ENCODE peak calls at places on chromosomes 2 and 18, in six cellular contexts. One of them, this sample, is unnamed.

GRCh38 chr2:231364961-231365810 is 30.3 kb upstream of the B3GNT7 start:
- DNase-seq in heart left ventricle: peak
- DNase-seq in HTR-8/SVneo: peak
- DNase-seq in NCI-H1092 treated with DMSO at 0.1 percent for 48 hours: no peak
- DNase-seq in stimulated activated naive CD4-positive, alpha-beta T cell: no peak
- DNase-seq in NCI-H1694: peak
- DNase-seq in this sample: peak

GRCh38 chr2:197435598-197436435 is 989 bp upstream of the SF3B1 start:
- DNase-seq in HTR-8/SVneo: no peak
- DNase-seq in NCI-H1694: no peak
- DNase-seq in heart left ventricle: no peak
- DNase-seq in NCI-H1092 treated with DMSO at 0.1 percent for 48 hours: no peak
- DNase-seq in stimulated activated naive CD4-positive, alpha-beta T cell: no peak
- DNase-seq in this sample: no peak

GRCh38 chr2:12556762-12557161 is 160.0 kb upstream of the TRIB2 start:
- DNase-seq in HTR-8/SVneo: peak
- DNase-seq in NCI-H1694: no peak
- DNase-seq in NCI-H1092 treated with DMSO at 0.1 percent for 48 hours: no peak
- DNase-seq in stimulated activated naive CD4-positive, alpha-beta T cell: peak
- DNase-seq in heart left ventricle: no peak
- DNase-seq in this sample: peak

GRCh38 chr2:230912046-230912445 is 13.0 kb downstream of the GPR55 start:
- DNase-seq in NCI-H1694: no peak
- DNase-seq in HTR-8/SVneo: no peak
- DNase-seq in stimulated activated naive CD4-positive, alpha-beta T cell: no peak
- DNase-seq in heart left ventricle: no peak
- DNase-seq in NCI-H1092 treated with DMSO at 0.1 percent for 48 hours: no peak
- DNase-seq in this sample: no peak

GRCh38 chr2:127084611-127085031 is 22.3 kb downstream of the BIN1 start:
- DNase-seq in HTR-8/SVneo: no peak
- DNase-seq in heart left ventricle: no peak
- DNase-seq in stimulated activated naive CD4-positive, alpha-beta T cell: peak
- DNase-seq in NCI-H1092 treated with DMSO at 0.1 percent for 48 hours: no peak
- DNase-seq in NCI-H1694: no peak
- DNase-seq in this sample: no peak

GRCh38 chr18:77207540-77207939 is 42.1 kb upstream of the GALR1 start:
- DNase-seq in heart left ventricle: peak
- DNase-seq in NCI-H1694: peak
- DNase-seq in NCI-H1092 treated with DMSO at 0.1 percent for 48 hours: peak
- DNase-seq in HTR-8/SVneo: peak
- DNase-seq in stimulated activated naive CD4-positive, alpha-beta T cell: peak
- DNase-seq in this sample: peak

GRCh38 chr2:113965644-113966043 is 75.8 kb downstream of the ACTR3 start:
- DNase-seq in HTR-8/SVneo: no peak
- DNase-seq in stimulated activated naive CD4-positive, alpha-beta T cell: no peak
- DNase-seq in NCI-H1694: peak
- DNase-seq in heart left ventricle: no peak
- DNase-seq in NCI-H1092 treated with DMSO at 0.1 percent for 48 hours: no peak
- DNase-seq in this sample: peak

GRCh38 chr18:22550861-22551260 is 133.1 kb upstream of the CTAGE1 start:
- DNase-seq in HTR-8/SVneo: no peak
- DNase-seq in NCI-H1092 treated with DMSO at 0.1 percent for 48 hours: no peak
- DNase-seq in heart left ventricle: no peak
- DNase-seq in NCI-H1694: no peak
- DNase-seq in stimulated activated naive CD4-positive, alpha-beta T cell: no peak
- DNase-seq in this sample: no peak

GRCh38 chr2:138228101-138228500 is 263.8 kb downstream of the HNMT start:
- DNase-seq in HTR-8/SVneo: no peak
- DNase-seq in heart left ventricle: no peak
- DNase-seq in NCI-H1092 treated with DMSO at 0.1 percent for 48 hours: no peak
- DNase-seq in NCI-H1694: no peak
- DNase-seq in stimulated activated naive CD4-positive, alpha-beta T cell: no peak
- DNase-seq in this sample: no peak

GRCh38 chr18:23238152-23238531 is 102.9 kb downstream of the CABLES1 start:
- DNase-seq in NCI-H1694: no peak
- DNase-seq in HTR-8/SVneo: no peak
- DNase-seq in heart left ventricle: peak
- DNase-seq in stimulated activated naive CD4-positive, alpha-beta T cell: no peak
- DNase-seq in NCI-H1092 treated with DMSO at 0.1 percent for 48 hours: no peak
- DNase-seq in this sample: no peak

GRCh38 chr18:42574871-42575270 is 540.6 kb downstream of the RIT2 start:
- DNase-seq in heart left ventricle: no peak
- DNase-seq in HTR-8/SVneo: no peak
- DNase-seq in NCI-H1092 treated with DMSO at 0.1 percent for 48 hours: peak
- DNase-seq in stimulated activated naive CD4-positive, alpha-beta T cell: no peak
- DNase-seq in NCI-H1694: peak
- DNase-seq in this sample: no peak

GRCh38 chr2:9950521-9951271 is 797 bp upstream of the GRHL1 start:
- DNase-seq in NCI-H1694: no peak
- DNase-seq in stimulated activated naive CD4-positive, alpha-beta T cell: no peak
- DNase-seq in HTR-8/SVneo: peak
- DNase-seq in NCI-H1092 treated with DMSO at 0.1 percent for 48 hours: peak
- DNase-seq in heart left ventricle: peak
- DNase-seq in this sample: peak

GRCh38 chr2:15059870-15060617 is 427.5 kb downstream of the LRATD1 start:
- DNase-seq in heart left ventricle: no peak
- DNase-seq in NCI-H1092 treated with DMSO at 0.1 percent for 48 hours: peak
- DNase-seq in HTR-8/SVneo: no peak
- DNase-seq in stimulated activated naive CD4-positive, alpha-beta T cell: no peak
- DNase-seq in NCI-H1694: no peak
- DNase-seq in this sample: no peak

GRCh38 chr18:62999392-62999791 is 284.1 kb downstream of the PHLPP1 start:
- DNase-seq in stimulated activated naive CD4-positive, alpha-beta T cell: no peak
- DNase-seq in NCI-H1092 treated with DMSO at 0.1 percent for 48 hours: no peak
- DNase-seq in HTR-8/SVneo: no peak
- DNase-seq in NCI-H1694: no peak
- DNase-seq in heart left ventricle: peak
- DNase-seq in this sample: no peak

GRCh38 chr18:4035521-4035920 is 419.6 kb downstream of the DLGAP1 start:
- DNase-seq in NCI-H1694: no peak
- DNase-seq in stimulated activated naive CD4-positive, alpha-beta T cell: no peak
- DNase-seq in HTR-8/SVneo: no peak
- DNase-seq in NCI-H1092 treated with DMSO at 0.1 percent for 48 hours: no peak
- DNase-seq in heart left ventricle: no peak
- DNase-seq in this sample: no peak

GRCh38 chr18:54787616-54788015 is 40.7 kb upstream of the RAB27B start:
- DNase-seq in HTR-8/SVneo: no peak
- DNase-seq in heart left ventricle: no peak
- DNase-seq in stimulated activated naive CD4-positive, alpha-beta T cell: no peak
- DNase-seq in NCI-H1694: no peak
- DNase-seq in NCI-H1092 treated with DMSO at 0.1 percent for 48 hours: no peak
- DNase-seq in this sample: peak

GRCh38 chr2:236912316-236913153 is 173.2 kb upstream of the COPS8 start:
- DNase-seq in NCI-H1092 treated with DMSO at 0.1 percent for 48 hours: no peak
- DNase-seq in stimulated activated naive CD4-positive, alpha-beta T cell: no peak
- DNase-seq in heart left ventricle: no peak
- DNase-seq in HTR-8/SVneo: no peak
- DNase-seq in NCI-H1694: no peak
- DNase-seq in this sample: no peak

GRCh38 chr18:31248783-31249521 is 69.0 kb upstream of the DSG1 start:
- DNase-seq in heart left ventricle: no peak
- DNase-seq in stimulated activated naive CD4-positive, alpha-beta T cell: no peak
- DNase-seq in NCI-H1092 treated with DMSO at 0.1 percent for 48 hours: no peak
- DNase-seq in HTR-8/SVneo: no peak
- DNase-seq in NCI-H1694: no peak
- DNase-seq in this sample: no peak

GRCh38 chr2:143261986-143262784 is 133.0 kb downstream of the ARHGAP15 start:
- DNase-seq in stimulated activated naive CD4-positive, alpha-beta T cell: peak
- DNase-seq in NCI-H1694: no peak
- DNase-seq in heart left ventricle: no peak
- DNase-seq in HTR-8/SVneo: no peak
- DNase-seq in NCI-H1092 treated with DMSO at 0.1 percent for 48 hours: no peak
- DNase-seq in this sample: no peak

GRCh38 chr2:54559593-54560145 is 103.5 kb downstream of the SPTBN1 start:
- DNase-seq in stimulated activated naive CD4-positive, alpha-beta T cell: no peak
- DNase-seq in NCI-H1092 treated with DMSO at 0.1 percent for 48 hours: peak
- DNase-seq in HTR-8/SVneo: peak
- DNase-seq in NCI-H1694: no peak
- DNase-seq in heart left ventricle: peak
- DNase-seq in this sample: peak

GRCh38 chr2:127064642-127065250 is 42.2 kb downstream of the BIN1 start:
- DNase-seq in stimulated activated naive CD4-positive, alpha-beta T cell: no peak
- DNase-seq in NCI-H1694: no peak
- DNase-seq in heart left ventricle: peak
- DNase-seq in NCI-H1092 treated with DMSO at 0.1 percent for 48 hours: no peak
- DNase-seq in HTR-8/SVneo: peak
- DNase-seq in this sample: peak